ENCODE peak calls at places on chromosomes 1 and 21, in ten cellular contexts. One of them, this sample, is unnamed.

GRCh38 chr1:41331546-41331917 is 29.7 kb upstream of the FOXO6 start:
- DNase-seq in tibial artery: no peak
- DNase-seq in H1: no peak
- DNase-seq in brain microvascular endothelial cell: no peak
- DNase-seq in endothelial cell: no peak
- DNase-seq in astrocyte: no peak
- DNase-seq in OCI-LY7: no peak
- DNase-seq in CD4-positive, alpha-beta T cell: no peak
- DNase-seq in AG04450: no peak
- DNase-seq in AG10803: no peak
- DNase-seq in this sample: no peak

GRCh38 chr1:220219136-220219442 is 53.2 kb downstream of the RAB3GAP2 start:
- DNase-seq in tibial artery: no peak
- DNase-seq in H1: no peak
- DNase-seq in brain microvascular endothelial cell: no peak
- DNase-seq in endothelial cell: no peak
- DNase-seq in astrocyte: no peak
- DNase-seq in OCI-LY7: no peak
- DNase-seq in CD4-positive, alpha-beta T cell: no peak
- DNase-seq in AG04450: no peak
- DNase-seq in AG10803: no peak
- DNase-seq in this sample: no peak

GRCh38 chr1:202821467-202821866 is 10.7 kb downstream of the PCAT6 start:
- DNase-seq in tibial artery: no peak
- DNase-seq in H1: no peak
- DNase-seq in brain microvascular endothelial cell: no peak
- DNase-seq in endothelial cell: no peak
- DNase-seq in astrocyte: peak; percentile 66
- DNase-seq in OCI-LY7: no peak
- DNase-seq in CD4-positive, alpha-beta T cell: no peak
- DNase-seq in AG04450: no peak
- DNase-seq in AG10803: peak; percentile 69
- DNase-seq in this sample: no peak

GRCh38 chr21:16908087-16908486 is 604.8 kb upstream of the CXADR start:
- DNase-seq in tibial artery: no peak
- DNase-seq in H1: no peak
- DNase-seq in brain microvascular endothelial cell: no peak
- DNase-seq in endothelial cell: no peak
- DNase-seq in astrocyte: peak; percentile 79
- DNase-seq in OCI-LY7: no peak
- DNase-seq in CD4-positive, alpha-beta T cell: no peak
- DNase-seq in AG04450: no peak
- DNase-seq in AG10803: peak; percentile 62
- DNase-seq in this sample: peak; percentile 8

GRCh38 chr1:65207317-65207716 is 59.3 kb downstream of the AK4 start:
- DNase-seq in tibial artery: no peak
- DNase-seq in H1: no peak
- DNase-seq in brain microvascular endothelial cell: no peak
- DNase-seq in endothelial cell: no peak
- DNase-seq in astrocyte: no peak
- DNase-seq in OCI-LY7: peak; percentile 6
- DNase-seq in CD4-positive, alpha-beta T cell: no peak
- DNase-seq in AG04450: no peak
- DNase-seq in AG10803: peak; percentile 47
- DNase-seq in this sample: no peak

GRCh38 chr1:229984310-229984991 is 82.6 kb upstream of the GALNT2 start:
- DNase-seq in tibial artery: no peak
- DNase-seq in H1: no peak
- DNase-seq in brain microvascular endothelial cell: no peak
- DNase-seq in endothelial cell: no peak
- DNase-seq in astrocyte: no peak
- DNase-seq in OCI-LY7: no peak
- DNase-seq in CD4-positive, alpha-beta T cell: no peak
- DNase-seq in AG04450: no peak
- DNase-seq in AG10803: peak; percentile 3
- DNase-seq in this sample: no peak

GRCh38 chr1:212692774-212693644 is 6.6 kb downstream of the BATF3 start:
- DNase-seq in tibial artery: no peak
- DNase-seq in H1: no peak
- DNase-seq in brain microvascular endothelial cell: no peak
- DNase-seq in endothelial cell: no peak
- DNase-seq in astrocyte: peak; percentile 32
- DNase-seq in OCI-LY7: no peak
- DNase-seq in CD4-positive, alpha-beta T cell: no peak
- DNase-seq in AG04450: no peak
- DNase-seq in AG10803: no peak
- DNase-seq in this sample: no peak

GRCh38 chr1:8763888-8764287 is 53.6 kb downstream of the RERE start:
- DNase-seq in tibial artery: no peak
- DNase-seq in H1: no peak
- DNase-seq in brain microvascular endothelial cell: no peak
- DNase-seq in endothelial cell: no peak
- DNase-seq in astrocyte: no peak
- DNase-seq in OCI-LY7: peak; percentile 48
- DNase-seq in CD4-positive, alpha-beta T cell: no peak
- DNase-seq in AG04450: no peak
- DNase-seq in AG10803: no peak
- DNase-seq in this sample: no peak

GRCh38 chr1:22712502-22713271 is 2.0 kb downstream of the EPHB2 start:
- DNase-seq in tibial artery: no peak
- DNase-seq in H1: no peak
- DNase-seq in brain microvascular endothelial cell: no peak
- DNase-seq in endothelial cell: no peak
- DNase-seq in astrocyte: peak; percentile 34
- DNase-seq in OCI-LY7: no peak
- DNase-seq in CD4-positive, alpha-beta T cell: no peak
- DNase-seq in AG04450: no peak
- DNase-seq in AG10803: no peak
- DNase-seq in this sample: no peak

GRCh38 chr1:77143529-77144121 is 75.6 kb downstream of the PIGK start:
- DNase-seq in tibial artery: no peak
- DNase-seq in H1: no peak
- DNase-seq in brain microvascular endothelial cell: no peak
- DNase-seq in endothelial cell: no peak
- DNase-seq in astrocyte: no peak
- DNase-seq in OCI-LY7: peak; percentile 25
- DNase-seq in CD4-positive, alpha-beta T cell: no peak
- DNase-seq in AG04450: no peak
- DNase-seq in AG10803: peak; percentile 12
- DNase-seq in this sample: no peak

GRCh38 chr1:8567146-8567545 is 249.2 kb downstream of the SLC45A1 start:
- DNase-seq in tibial artery: no peak
- DNase-seq in H1: no peak
- DNase-seq in brain microvascular endothelial cell: no peak
- DNase-seq in endothelial cell: no peak
- DNase-seq in astrocyte: no peak
- DNase-seq in OCI-LY7: no peak
- DNase-seq in CD4-positive, alpha-beta T cell: no peak
- DNase-seq in AG04450: peak; percentile 45
- DNase-seq in AG10803: no peak
- DNase-seq in this sample: no peak

DNA sequence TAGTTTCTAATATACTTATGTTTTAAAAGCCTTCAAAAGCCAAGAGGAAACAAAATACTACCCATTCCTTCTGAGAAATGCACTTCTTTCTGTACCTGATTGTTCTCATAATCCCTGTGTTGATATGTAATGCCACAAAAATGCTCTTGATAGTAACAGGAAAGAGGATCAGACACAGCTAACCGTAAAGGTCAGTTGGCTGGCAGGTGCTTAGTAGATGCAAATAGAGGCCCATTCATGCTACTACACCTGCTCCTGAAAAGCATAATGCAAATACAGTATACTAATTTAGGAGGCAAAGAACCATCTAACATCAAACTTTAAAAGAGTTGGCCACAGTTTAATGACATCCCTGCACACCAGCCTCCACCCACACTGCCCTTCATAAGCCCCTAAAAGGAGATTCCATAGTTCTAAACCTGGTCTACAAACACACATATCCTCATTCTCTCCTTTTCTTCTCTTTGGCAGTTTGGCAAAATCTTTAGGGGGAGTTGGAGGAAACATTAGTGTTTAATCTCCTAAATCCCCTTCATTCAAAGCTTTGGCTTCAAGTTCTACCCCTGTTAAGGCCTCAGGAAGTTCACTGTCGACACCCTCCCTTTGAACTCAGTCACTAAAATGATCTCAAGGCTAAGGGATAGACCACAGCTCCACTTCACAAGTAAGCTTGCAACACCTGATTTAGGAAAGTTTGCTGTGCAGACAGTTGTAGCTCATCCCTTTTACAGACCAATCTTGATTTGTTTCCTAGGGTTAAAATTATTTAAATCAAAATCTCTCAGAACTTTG is 2.9 kb upstream of the CD46 start:
- DNase-seq in tibial artery: no peak
- DNase-seq in H1: no peak
- DNase-seq in brain microvascular endothelial cell: no peak
- DNase-seq in endothelial cell: no peak
- DNase-seq in astrocyte: no peak
- DNase-seq in OCI-LY7: peak; percentile 93
- DNase-seq in CD4-positive, alpha-beta T cell: no peak
- DNase-seq in AG04450: no peak
- DNase-seq in AG10803: no peak
- DNase-seq in this sample: no peak
- TF ChIP-seq CTCF in tibial artery: no peak
- TF ChIP-seq CTCF in H1: no peak
- TF ChIP-seq CTCF in brain microvascular endothelial cell: no peak
- TF ChIP-seq CTCF in endothelial cell: no peak
- TF ChIP-seq CTCF in astrocyte: no peak
- TF ChIP-seq CTCF in OCI-LY7: no peak
- TF ChIP-seq CTCF in CD4-positive, alpha-beta T cell: no peak
- TF ChIP-seq CTCF in AG04450: no peak
- TF ChIP-seq CTCF in AG10803: no peak
- TF ChIP-seq CTCF in this sample: no peak

DNA sequence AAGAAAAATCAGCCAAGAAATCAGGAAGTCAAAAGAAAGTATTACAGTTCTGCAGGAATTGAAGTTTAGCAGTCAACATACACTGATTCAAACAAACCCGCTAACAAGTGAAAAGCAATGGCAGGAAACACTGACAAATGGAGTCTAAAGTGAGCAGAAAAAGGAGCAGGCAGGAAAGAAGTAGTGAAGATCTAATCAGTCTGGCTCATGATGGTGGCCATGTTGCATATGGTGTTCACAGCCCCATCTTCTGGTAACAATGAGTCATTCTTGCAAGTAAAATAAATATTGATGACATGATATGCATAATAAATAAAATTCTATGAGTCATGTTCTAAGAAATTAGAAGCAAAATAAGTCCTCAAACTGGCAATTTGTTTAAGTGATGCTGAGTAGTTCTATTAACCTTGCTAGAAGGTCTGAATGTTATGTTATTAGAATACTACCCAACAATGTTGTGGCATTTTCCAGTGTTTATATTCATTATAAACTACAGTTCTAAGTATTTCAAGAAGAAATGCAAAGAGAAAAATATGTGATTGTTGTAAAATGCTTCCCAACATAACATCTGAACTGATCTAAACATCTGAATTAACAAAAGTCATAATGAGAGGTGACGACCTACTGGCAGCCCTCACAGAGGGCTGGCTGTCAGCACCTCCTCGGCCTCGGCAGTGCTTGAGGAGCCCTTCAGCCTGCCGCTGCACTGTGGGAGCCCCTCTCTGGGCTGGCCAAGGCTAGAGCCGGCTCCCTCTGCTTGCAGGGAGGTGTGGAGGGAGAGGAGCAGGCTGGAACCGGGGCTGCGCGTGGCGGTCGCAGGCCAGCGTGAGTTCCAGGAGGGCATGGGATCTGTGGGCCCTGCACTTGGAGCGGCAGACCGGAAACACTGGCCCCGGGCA is 5.7 kb upstream of the ACBD6 start:
- DNase-seq in tibial artery: no peak
- DNase-seq in H1: no peak
- DNase-seq in brain microvascular endothelial cell: peak; percentile 43
- DNase-seq in endothelial cell: no peak
- DNase-seq in astrocyte: peak; percentile 73
- DNase-seq in OCI-LY7: no peak
- DNase-seq in CD4-positive, alpha-beta T cell: no peak
- DNase-seq in AG04450: peak; percentile 85
- DNase-seq in AG10803: peak; percentile 44
- DNase-seq in this sample: no peak
- TF ChIP-seq CTCF in tibial artery: no peak
- TF ChIP-seq CTCF in H1: no peak
- TF ChIP-seq CTCF in brain microvascular endothelial cell: no peak
- TF ChIP-seq CTCF in endothelial cell: no peak
- TF ChIP-seq CTCF in astrocyte: no peak
- TF ChIP-seq CTCF in OCI-LY7: peak; percentile 45
- TF ChIP-seq CTCF in CD4-positive, alpha-beta T cell: no peak
- TF ChIP-seq CTCF in AG04450: peak; percentile 16
- TF ChIP-seq CTCF in AG10803: no peak
- TF ChIP-seq CTCF in this sample: no peak

GRCh38 chr1:224170748-224171478 is 12.1 kb upstream of the DEGS1 start:
- DNase-seq in tibial artery: no peak
- DNase-seq in H1: no peak
- DNase-seq in brain microvascular endothelial cell: no peak
- DNase-seq in endothelial cell: no peak
- DNase-seq in astrocyte: no peak
- DNase-seq in OCI-LY7: peak; percentile 41
- DNase-seq in CD4-positive, alpha-beta T cell: peak; percentile 17
- DNase-seq in AG04450: no peak
- DNase-seq in AG10803: peak; percentile 32
- DNase-seq in this sample: no peak
- TF ChIP-seq CTCF in tibial artery: no peak
- TF ChIP-seq CTCF in H1: peak; percentile 62
- TF ChIP-seq CTCF in brain microvascular endothelial cell: peak; percentile 65
- TF ChIP-seq CTCF in endothelial cell: peak; percentile 51
- TF ChIP-seq CTCF in astrocyte: peak; percentile 27
- TF ChIP-seq CTCF in OCI-LY7: peak; percentile 58
- TF ChIP-seq CTCF in CD4-positive, alpha-beta T cell: peak; percentile 45
- TF ChIP-seq CTCF in AG04450: peak; percentile 44
- TF ChIP-seq CTCF in AG10803: peak; percentile 48
- TF ChIP-seq CTCF in this sample: no peak

DNA sequence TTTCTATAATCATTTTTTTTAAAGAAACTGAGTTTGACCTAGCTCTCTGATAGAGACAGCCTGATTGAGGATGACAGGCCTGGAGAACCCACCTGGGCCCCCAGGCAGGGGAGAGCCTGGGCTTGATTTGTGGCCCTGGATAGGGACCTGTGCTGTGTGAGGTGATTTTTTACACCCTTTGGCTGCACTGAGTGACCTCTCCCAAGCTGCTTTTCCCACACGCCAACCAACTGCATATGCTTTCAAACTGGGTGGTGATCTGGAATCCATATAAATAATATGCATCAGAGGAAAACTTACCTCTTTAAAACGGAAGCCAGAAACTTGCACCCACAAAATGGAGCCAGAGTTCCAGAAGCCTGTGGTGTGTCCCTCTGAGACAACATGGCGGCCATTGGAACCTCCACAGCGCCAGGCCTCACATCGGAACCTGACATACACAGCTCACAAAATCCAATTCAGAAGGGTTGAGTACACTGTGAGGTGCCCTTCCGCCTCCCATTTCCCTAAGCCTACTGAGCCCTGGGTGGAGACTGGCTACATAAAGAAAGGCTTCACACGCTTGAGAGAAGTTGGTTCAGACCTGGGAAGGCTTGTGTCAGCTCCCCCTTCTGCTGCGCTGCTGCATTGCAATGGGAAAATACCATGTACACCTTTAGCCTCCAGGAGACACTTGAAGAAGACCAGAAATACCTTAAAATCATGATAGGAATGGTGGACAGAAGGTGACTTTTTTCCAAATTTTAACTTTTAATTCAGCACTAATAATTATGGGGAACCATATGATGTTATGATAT is 160.7 kb downstream of the HHIPL2 start:
- DNase-seq in tibial artery: no peak
- DNase-seq in H1: peak; percentile 77
- DNase-seq in brain microvascular endothelial cell: no peak
- DNase-seq in endothelial cell: peak; percentile 9
- DNase-seq in astrocyte: no peak
- DNase-seq in OCI-LY7: no peak
- DNase-seq in CD4-positive, alpha-beta T cell: no peak
- DNase-seq in AG04450: no peak
- DNase-seq in AG10803: no peak
- DNase-seq in this sample: no peak
- TF ChIP-seq CTCF in tibial artery: no peak
- TF ChIP-seq CTCF in H1: peak; percentile 89
- TF ChIP-seq CTCF in brain microvascular endothelial cell: peak; percentile 43
- TF ChIP-seq CTCF in endothelial cell: no peak
- TF ChIP-seq CTCF in astrocyte: peak; percentile 10
- TF ChIP-seq CTCF in OCI-LY7: peak; percentile 24
- TF ChIP-seq CTCF in CD4-positive, alpha-beta T cell: no peak
- TF ChIP-seq CTCF in AG04450: peak; percentile 28
- TF ChIP-seq CTCF in AG10803: peak; percentile 4
- TF ChIP-seq CTCF in this sample: no peak